ENCODE peak calls at places on chromosome 7, in six cellular contexts. One of them, this sample, is unnamed.

GRCh38 chr7:213324-213993 is 21.1 kb downstream of the FAM20C start:
- DNase-seq in mesothelial cell of epicardium: no peak
- DNase-seq in CD8-positive, alpha-beta memory T cell: no peak
- DNase-seq in PC-3: no peak
- DNase-seq in hypothalamus: no peak
- DNase-seq in Caki2: no peak
- DNase-seq in this sample: no peak

GRCh38 chr7:90749774-90750173 is 153.7 kb downstream of the CDK14 start:
- DNase-seq in mesothelial cell of epicardium: no peak
- DNase-seq in CD8-positive, alpha-beta memory T cell: no peak
- DNase-seq in PC-3: peak; percentile 27
- DNase-seq in hypothalamus: no peak
- DNase-seq in Caki2: no peak
- DNase-seq in this sample: no peak

GRCh38 chr7:72063325-72063724 is 348.8 kb downstream of the CALN1 start:
- DNase-seq in mesothelial cell of epicardium: no peak
- DNase-seq in CD8-positive, alpha-beta memory T cell: no peak
- DNase-seq in PC-3: no peak
- DNase-seq in hypothalamus: no peak
- DNase-seq in Caki2: no peak
- DNase-seq in this sample: no peak

GRCh38 chr7:34155225-34155908 is 250.0 kb downstream of the BMPER start:
- DNase-seq in mesothelial cell of epicardium: no peak
- DNase-seq in CD8-positive, alpha-beta memory T cell: no peak
- DNase-seq in PC-3: no peak
- DNase-seq in hypothalamus: no peak
- DNase-seq in Caki2: no peak
- DNase-seq in this sample: no peak

GRCh38 chr7:45662540-45663166 is 88.5 kb downstream of the ADCY1 start:
- DNase-seq in mesothelial cell of epicardium: no peak
- DNase-seq in CD8-positive, alpha-beta memory T cell: no peak
- DNase-seq in PC-3: no peak
- DNase-seq in hypothalamus: no peak
- DNase-seq in Caki2: no peak
- DNase-seq in this sample: no peak

GRCh38 chr7:80900583-80901576 is 18.0 kb downstream of the SEMA3C start:
- DNase-seq in mesothelial cell of epicardium: no peak
- DNase-seq in CD8-positive, alpha-beta memory T cell: no peak
- DNase-seq in PC-3: peak; percentile 65
- DNase-seq in hypothalamus: no peak
- DNase-seq in Caki2: no peak
- DNase-seq in this sample: peak; percentile 18

GRCh38 chr7:85000973-85001372 is 185.9 kb downstream of the SEMA3D start:
- DNase-seq in mesothelial cell of epicardium: no peak
- DNase-seq in CD8-positive, alpha-beta memory T cell: no peak
- DNase-seq in PC-3: no peak
- DNase-seq in hypothalamus: no peak
- DNase-seq in Caki2: no peak
- DNase-seq in this sample: no peak

GRCh38 chr7:23469150-23469960 is 936 bp downstream of the IGF2BP3 start:
- DNase-seq in mesothelial cell of epicardium: peak; percentile 62
- DNase-seq in CD8-positive, alpha-beta memory T cell: peak; percentile 41
- DNase-seq in PC-3: no peak
- DNase-seq in hypothalamus: no peak
- DNase-seq in Caki2: peak; percentile 32
- DNase-seq in this sample: no peak

GRCh38 chr7:116232402-116232749 is 22.0 kb downstream of the TES start:
- DNase-seq in mesothelial cell of epicardium: no peak
- DNase-seq in CD8-positive, alpha-beta memory T cell: no peak
- DNase-seq in PC-3: peak; percentile 28
- DNase-seq in hypothalamus: no peak
- DNase-seq in Caki2: no peak
- DNase-seq in this sample: no peak

GRCh38 chr7:127974611-127975010 is 56.6 kb downstream of the LRRC4 start:
- DNase-seq in mesothelial cell of epicardium: no peak
- DNase-seq in CD8-positive, alpha-beta memory T cell: no peak
- DNase-seq in PC-3: no peak
- DNase-seq in hypothalamus: no peak
- DNase-seq in Caki2: no peak
- DNase-seq in this sample: no peak

GRCh38 chr7:142908921-142909870 is 23.7 kb upstream of the TRPV6 start:
- DNase-seq in mesothelial cell of epicardium: no peak
- DNase-seq in CD8-positive, alpha-beta memory T cell: no peak
- DNase-seq in PC-3: no peak
- DNase-seq in hypothalamus: no peak
- DNase-seq in Caki2: peak; percentile 7
- DNase-seq in this sample: peak; percentile 5

GRCh38 chr7:130896898-130897514 is 163.0 kb upstream of the KLF14 start:
- DNase-seq in mesothelial cell of epicardium: peak; percentile 70
- DNase-seq in CD8-positive, alpha-beta memory T cell: peak; percentile 67
- DNase-seq in PC-3: peak; percentile 71
- DNase-seq in hypothalamus: peak; percentile 62
- DNase-seq in Caki2: peak; percentile 71
- DNase-seq in this sample: peak; percentile 81

GRCh38 chr7:125256446-125256845 is 326.8 kb upstream of the POT1 start:
- DNase-seq in mesothelial cell of epicardium: no peak
- DNase-seq in CD8-positive, alpha-beta memory T cell: no peak
- DNase-seq in PC-3: no peak
- DNase-seq in hypothalamus: no peak
- DNase-seq in Caki2: peak; percentile 41
- DNase-seq in this sample: no peak

GRCh38 chr7:94697671-94697994 is 41.7 kb upstream of the SGCE start:
- DNase-seq in mesothelial cell of epicardium: no peak
- DNase-seq in CD8-positive, alpha-beta memory T cell: no peak
- DNase-seq in PC-3: peak; percentile 70
- DNase-seq in hypothalamus: no peak
- DNase-seq in Caki2: no peak
- DNase-seq in this sample: no peak

GRCh38 chr7:140403878-140404564 is at the start of gene RAB19:
- DNase-seq in mesothelial cell of epicardium: peak; percentile 43
- DNase-seq in CD8-positive, alpha-beta memory T cell: peak; percentile 65
- DNase-seq in PC-3: peak; percentile 53
- DNase-seq in hypothalamus: no peak
- DNase-seq in Caki2: no peak
- DNase-seq in this sample: no peak

GRCh38 chr7:130982160-130982638 is 248.2 kb upstream of the KLF14 start:
- DNase-seq in mesothelial cell of epicardium: no peak
- DNase-seq in CD8-positive, alpha-beta memory T cell: peak; percentile 56
- DNase-seq in PC-3: peak; percentile 67
- DNase-seq in hypothalamus: no peak
- DNase-seq in Caki2: peak; percentile 45
- DNase-seq in this sample: no peak

GRCh38 chr7:12951397-12951801 is 264.0 kb downstream of the ARL4A start:
- DNase-seq in mesothelial cell of epicardium: no peak
- DNase-seq in CD8-positive, alpha-beta memory T cell: no peak
- DNase-seq in PC-3: peak; percentile 82
- DNase-seq in hypothalamus: no peak
- DNase-seq in Caki2: peak; percentile 67
- DNase-seq in this sample: no peak

GRCh38 chr7:831596-832291 is 532 bp upstream of the SUN1 start:
- DNase-seq in mesothelial cell of epicardium: no peak
- DNase-seq in CD8-positive, alpha-beta memory T cell: no peak
- DNase-seq in PC-3: peak; percentile 90
- DNase-seq in hypothalamus: no peak
- DNase-seq in Caki2: peak; percentile 85
- DNase-seq in this sample: no peak

GRCh38 chr7:149878523-149878921 is 4.8 kb downstream of the ATP6V0E2 start:
- DNase-seq in mesothelial cell of epicardium: no peak
- DNase-seq in CD8-positive, alpha-beta memory T cell: no peak
- DNase-seq in PC-3: no peak
- DNase-seq in hypothalamus: no peak
- DNase-seq in Caki2: no peak
- DNase-seq in this sample: no peak

GRCh38 chr7:111357691-111358090 is 204.6 kb downstream of the IMMP2L start:
- DNase-seq in mesothelial cell of epicardium: no peak
- DNase-seq in CD8-positive, alpha-beta memory T cell: no peak
- DNase-seq in PC-3: peak; percentile 71
- DNase-seq in hypothalamus: no peak
- DNase-seq in Caki2: no peak
- DNase-seq in this sample: no peak

GRCh38 chr7:148941598-148942280 is 57.6 kb upstream of the EZH2 start:
- DNase-seq in mesothelial cell of epicardium: peak; percentile 79
- DNase-seq in CD8-positive, alpha-beta memory T cell: peak; percentile 68
- DNase-seq in PC-3: peak; percentile 75
- DNase-seq in hypothalamus: no peak
- DNase-seq in Caki2: peak; percentile 65
- DNase-seq in this sample: peak; percentile 5

GRCh38 chr7:45295222-45295621 is 137.6 kb downstream of the RAMP3 start:
- DNase-seq in mesothelial cell of epicardium: no peak
- DNase-seq in CD8-positive, alpha-beta memory T cell: no peak
- DNase-seq in PC-3: no peak
- DNase-seq in hypothalamus: no peak
- DNase-seq in Caki2: no peak
- DNase-seq in this sample: no peak

GRCh38 chr7:30330134-30331111 is 46.0 kb downstream of the ZNRF2 start:
- DNase-seq in mesothelial cell of epicardium: no peak
- DNase-seq in CD8-positive, alpha-beta memory T cell: peak; percentile 60
- DNase-seq in PC-3: no peak
- DNase-seq in hypothalamus: no peak
- DNase-seq in Caki2: no peak
- DNase-seq in this sample: no peak

GRCh38 chr7:92461027-92462003 is 14.0 kb downstream of the GATAD1 start:
- DNase-seq in mesothelial cell of epicardium: no peak
- DNase-seq in CD8-positive, alpha-beta memory T cell: peak; percentile 18
- DNase-seq in PC-3: peak; percentile 61
- DNase-seq in hypothalamus: peak; percentile 0
- DNase-seq in Caki2: peak; percentile 37
- DNase-seq in this sample: peak; percentile 13

GRCh38 chr7:134004829-134005505 is 122.2 kb upstream of the LRGUK start:
- DNase-seq in mesothelial cell of epicardium: no peak
- DNase-seq in CD8-positive, alpha-beta memory T cell: no peak
- DNase-seq in PC-3: no peak
- DNase-seq in hypothalamus: no peak
- DNase-seq in Caki2: no peak
- DNase-seq in this sample: no peak

GRCh38 chr7:69754476-69754875 is 156.2 kb downstream of the AUTS2 start:
- DNase-seq in mesothelial cell of epicardium: no peak
- DNase-seq in CD8-positive, alpha-beta memory T cell: no peak
- DNase-seq in PC-3: no peak
- DNase-seq in hypothalamus: no peak
- DNase-seq in Caki2: no peak
- DNase-seq in this sample: no peak

GRCh38 chr7:85041599-85042216 is 145.1 kb downstream of the SEMA3D start:
- DNase-seq in mesothelial cell of epicardium: peak; percentile 61
- DNase-seq in CD8-positive, alpha-beta memory T cell: no peak
- DNase-seq in PC-3: peak; percentile 87
- DNase-seq in hypothalamus: peak; percentile 58
- DNase-seq in Caki2: peak; percentile 54
- DNase-seq in this sample: peak; percentile 75

GRCh38 chr7:158815046-158815445 is 14.3 kb downstream of the ESYT2 start:
- DNase-seq in mesothelial cell of epicardium: no peak
- DNase-seq in CD8-positive, alpha-beta memory T cell: no peak
- DNase-seq in PC-3: no peak
- DNase-seq in hypothalamus: no peak
- DNase-seq in Caki2: no peak
- DNase-seq in this sample: no peak

GRCh38 chr7:25752967-25753791 is 398.8 kb upstream of the NFE2L3 start:
- DNase-seq in mesothelial cell of epicardium: peak; percentile 51
- DNase-seq in CD8-positive, alpha-beta memory T cell: no peak
- DNase-seq in PC-3: peak; percentile 2
- DNase-seq in hypothalamus: peak; percentile 14
- DNase-seq in Caki2: no peak
- DNase-seq in this sample: peak; percentile 4

GRCh38 chr7:158042156-158042880 is 545.3 kb downstream of the PTPRN2 start:
- DNase-seq in mesothelial cell of epicardium: no peak
- DNase-seq in CD8-positive, alpha-beta memory T cell: no peak
- DNase-seq in PC-3: no peak
- DNase-seq in hypothalamus: no peak
- DNase-seq in Caki2: no peak
- DNase-seq in this sample: no peak